ENCODE peak calls at places on chromosome X, in five cellular contexts. B is CD4-positive, alpha-beta T cell; W is activated CD8-positive, alpha-beta memory T cell treated with anti-CD3 and anti-CD28 coated beads, Interleukin-2, amount 10 ng/mL, durations not matched to agents 7 days and 5 days; N is activated CD8-positive, alpha-beta T cell treated with anti-CD3 and anti-CD28 coated beads for 36 hours; X is PC-3. J is an unnamed sample.

GRCh38 chrX:1507511-1508463 is 29.2 kb downstream of the P2RY8 start:
- ATAC-seq in B (peak; percentile 64), W (peak; percentile 67), N (peak; percentile 74), X (no peak), J (no peak)

GRCh38 chrX:54920610-54921426 is at the start of gene TRO:
- ATAC-seq in B (peak; percentile 2), W (peak; percentile 18), N (no peak), X (no peak), J (peak; percentile 74)

GRCh38 chrX:54029543-54030143 is 14.6 kb downstream of the PHF8 start:
- ATAC-seq in B (no peak), W (no peak), N (no peak), X (no peak), J (no peak)

GRCh38 chrX:132214518-132214917 is 4.7 kb downstream of the RAP2C start:
- ATAC-seq in B (no peak), W (no peak), N (no peak), X (no peak), J (no peak)

GRCh38 chrX:87710580-87710979 is 193.0 kb downstream of the KLHL4 start:
- ATAC-seq in B (no peak), W (no peak), N (no peak), X (no peak), J (no peak)

GRCh38 chrX:39372126-39372525 is 570.9 kb downstream of the MID1IP1 start:
- ATAC-seq in B (no peak), W (no peak), N (no peak), X (no peak), J (no peak)

GRCh38 chrX:115437841-115438240 is 123.1 kb upstream of the PLS3 start:
- ATAC-seq in B (no peak), W (no peak), N (no peak), X (no peak), J (no peak)

GRCh38 chrX:154602766-154603437 is 16.2 kb downstream of the CTAG1B start:
- ATAC-seq in B (no peak), W (no peak), N (no peak), X (no peak), J (no peak)

GRCh38 chrX:9995855-9996339 is 28.7 kb downstream of the CLDN34 start:
- ATAC-seq in B (peak; percentile 86), W (peak; percentile 74), N (peak; percentile 50), X (peak; percentile 64), J (peak; percentile 73)

GRCh38 chrX:149903889-149904748 is 23.1 kb downstream of the MAGEA8 start:
- ATAC-seq in B (no peak), W (peak; percentile 51), N (peak; percentile 80), X (no peak), J (peak; percentile 72)

GRCh38 chrX:136710324-136710951 is 62.5 kb downstream of the CD40LG start:
- ATAC-seq in B (peak; percentile 68), W (no peak), N (peak; percentile 74), X (peak; percentile 62), J (no peak)

GRCh38 chrX:6803607-6804006 is 268.7 kb upstream of the VCX3A start:
- ATAC-seq in B (no peak), W (no peak), N (no peak), X (no peak), J (no peak)

GRCh38 chrX:150697641-150698040 is 4.4 kb downstream of the MTMR1 start:
- ATAC-seq in B (no peak), W (no peak), N (peak; percentile 12), X (no peak), J (no peak)

GRCh38 chrX:10186355-10186754 is 29.6 kb downstream of the CLCN4 start:
- ATAC-seq in B (no peak), W (no peak), N (no peak), X (no peak), J (no peak)

GRCh38 chrX:17587352-17587751 is 149.9 kb upstream of the SCML1 start:
- ATAC-seq in B (no peak), W (no peak), N (no peak), X (no peak), J (no peak)

GRCh38 chrX:44305921-44306320 is 37.6 kb downstream of the EFHC2 start:
- ATAC-seq in B (no peak), W (no peak), N (no peak), X (peak; percentile 48), J (no peak)

GRCh38 chrX:131187234-131187633 is 101.9 kb downstream of the IGSF1 start:
- ATAC-seq in B (no peak), W (no peak), N (no peak), X (no peak), J (no peak)

GRCh38 chrX:44651347-44651746 is 108.7 kb upstream of the FUNDC1 start:
- ATAC-seq in B (no peak), W (no peak), N (no peak), X (no peak), J (no peak)

GRCh38 chrX:130680164-130681035 is 222.6 kb downstream of the ENOX2 start:
- ATAC-seq in B (no peak), W (no peak), N (no peak), X (no peak), J (no peak)

GRCh38 chrX:12929701-12930100 is 23.3 kb downstream of the TLR8 start:
- ATAC-seq in B (no peak), W (no peak), N (peak; percentile 56), X (no peak), J (no peak)

GRCh38 chrX:136731207-136731782 is 49.4 kb downstream of the ARHGEF6 start:
- ATAC-seq in B (no peak), W (no peak), N (peak; percentile 68), X (no peak), J (no peak)

GRCh38 chrX:84501798-84502628 is at the start of gene HDX:
- ATAC-seq in B (peak; percentile 88), W (peak; percentile 95), N (peak; percentile 95), X (peak; percentile 96), J (peak; percentile 98)

J was measured in SK-N-SH treated with all-trans-retinoic acid at 6 μM for 48 hours.